ENCODE peak calls at places on chromosomes 7 and 10, in four cellular contexts. Y is A673; M is thoracic aorta; S is CD8-positive, alpha-beta T cell. Q is an unnamed sample. For H3K4me1, the result is how much of the 10 kb centered on the place peaks cover.

GRCh38 chr7:1548438-1548831 is 7.6 kb downstream of the TMEM184A start:
- DNase-seq in Y (no peak), M (no peak), S (no peak), Q (no peak)

GRCh38 chr7:4633012-4633411 is 49.1 kb upstream of the FOXK1 start:
- DNase-seq in Y (no peak), M (no peak), S (no peak), Q (no peak)

GRCh38 chr10:20466731-20467130 is 430.4 kb downstream of the NEBL start:
- DNase-seq in Y (peak), M (no peak), S (no peak), Q (no peak)

GRCh38 chr10:6267941-6268340 is 65.2 kb downstream of the PFKFB3 start:
- DNase-seq in Y (no peak), M (no peak), S (no peak), Q (no peak)

GRCh38 chr7:92834661-92835139 is 1.7 kb downstream of the CDK6 start:
- DNase-seq in Y (no peak), M (no peak), S (no peak), Q (peak)

GRCh38 chr10:51617576-51618298 is 81.7 kb downstream of the CSTF2T start:
- DNase-seq in Y (no peak), M (no peak), S (no peak), Q (no peak)

GRCh38 chr10:84537447-84537931 is 209.1 kb downstream of the CCSER2 start:
- DNase-seq in Y (peak), M (no peak), S (peak), Q (no peak)

GRCh38 chr7:113299748-113300147 is 181.4 kb upstream of the SMIM30 start:
- DNase-seq in Y (no peak), M (no peak), S (no peak), Q (no peak)

GRCh38 chr10:96511044-96511945 is 2.4 kb downstream of the TLL2 start:
- DNase-seq in Y (peak), M (no peak), S (no peak), Q (peak)

GRCh38 chr10:124530215-124530665 is 68.6 kb downstream of the LHPP start:
- DNase-seq in Y (peak), M (peak), S (peak), Q (peak)

GRCh38 chr10:46228076-46229071 is 58.4 kb upstream of the ANTXRL start:
- DNase-seq in Y (peak), M (peak), S (peak), Q (peak)

GRCh38 chr10:10855178-10855577 is 162.5 kb upstream of the CELF2 start:
- DNase-seq in Y (no peak), M (no peak), S (no peak), Q (no peak)

DNA sequence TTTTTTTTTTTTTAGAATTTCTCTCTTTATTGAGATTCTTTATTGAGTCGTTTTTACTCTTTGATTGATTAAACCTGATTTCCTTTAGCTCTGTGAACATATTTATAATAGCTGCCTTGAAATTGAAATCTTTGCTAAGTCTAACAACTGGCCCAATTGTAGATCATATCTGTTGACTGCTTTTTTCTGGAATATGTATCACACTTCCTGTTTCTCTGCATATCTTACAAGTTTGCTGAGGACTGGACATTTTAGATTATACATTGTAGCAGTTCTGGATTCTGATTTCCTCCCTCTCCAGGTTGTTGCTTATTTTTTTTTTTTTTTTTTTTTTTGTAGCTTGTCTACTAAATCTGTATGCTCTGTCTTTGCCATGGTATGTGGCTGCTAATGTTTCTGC is 56.3 kb downstream of the PRKAR2B start:
- DNase-seq in Y (no peak), M (no peak), S (no peak), Q (no peak)
- TF ChIP-seq CTCF in Y (no peak), M (no peak), S (no peak), Q (no peak)

GRCh38 chr7:151708610-151709009 is 168.3 kb downstream of the PRKAG2 start:
- DNase-seq in Y (no peak), M (no peak), S (no peak), Q (no peak)
- H3K4me1 ChIP-seq in Y (under half), M (under half), S (under half), Q (under half)

DNA sequence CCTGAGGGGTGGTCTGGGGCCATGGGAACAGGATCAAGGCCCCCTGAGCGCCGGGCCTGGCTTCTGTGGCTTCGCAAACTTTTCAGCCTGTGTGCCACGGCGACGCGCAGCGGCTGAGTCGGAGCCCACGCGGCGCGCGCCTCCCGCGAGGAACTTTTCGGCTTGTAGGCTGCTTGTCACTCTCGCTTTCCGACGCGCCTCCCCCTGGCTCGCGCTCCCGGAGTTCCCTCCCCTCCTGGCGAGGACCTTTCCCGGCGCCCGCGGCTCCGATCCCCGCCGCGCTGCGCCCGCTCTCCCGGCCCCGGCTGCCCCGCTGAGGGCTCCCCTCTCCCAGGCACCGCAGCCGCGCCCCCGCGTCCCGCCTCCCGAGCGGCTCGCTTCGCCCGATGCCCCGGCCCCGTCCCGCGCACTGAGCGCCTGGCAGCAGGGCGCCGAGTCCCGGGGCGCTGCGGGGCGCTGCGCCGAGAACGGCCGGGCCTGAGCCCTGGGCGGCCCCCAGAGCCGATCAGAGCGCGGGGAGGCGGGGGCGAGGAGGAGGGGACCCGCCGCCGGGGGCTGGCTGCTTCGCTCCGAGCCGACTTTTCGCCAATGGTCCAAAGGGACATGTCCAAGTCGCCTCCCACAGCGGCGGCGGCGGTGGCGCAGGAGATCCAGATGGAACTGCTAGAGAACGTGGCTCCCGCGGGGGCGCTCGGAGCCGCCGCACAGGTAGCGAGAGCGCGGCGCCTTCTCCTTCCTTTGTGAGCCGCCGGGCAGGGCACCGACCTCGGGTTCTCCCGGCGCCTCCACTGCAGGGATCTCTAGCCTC is at the start of gene CACNB2:
- DNase-seq in Y (peak), M (no peak), S (no peak), Q (no peak)
- TF ChIP-seq CTCF in Y (peak), M (no peak), S (no peak), Q (no peak)

GRCh38 chr7:130995252-130996081 is 261.5 kb upstream of the KLF14 start:
- DNase-seq in Y (peak), M (no peak), S (no peak), Q (no peak)
- H3K4me1 ChIP-seq in Y (half or more), M (half or more), S (half or more), Q (half or more)

DNA sequence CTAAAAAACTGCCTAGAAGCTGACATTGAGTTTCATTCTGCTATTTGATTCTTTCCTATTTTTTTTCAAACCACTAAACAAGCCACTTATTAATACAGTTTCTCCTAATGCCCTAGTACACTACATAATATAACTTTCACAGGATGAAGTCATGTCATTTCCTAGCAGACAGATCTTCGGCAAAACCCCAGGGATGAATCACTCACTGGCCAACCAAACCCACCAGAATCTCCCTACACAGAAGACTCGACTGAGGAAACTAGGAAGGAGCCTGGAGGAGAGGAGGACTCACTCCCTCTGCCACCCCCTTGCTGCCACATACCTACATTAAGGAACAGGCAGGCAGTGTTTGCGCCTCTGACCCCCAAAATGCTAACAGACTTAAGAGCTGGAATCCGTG is 33.4 kb downstream of the XPNPEP1 start:
- DNase-seq in Y (no peak), M (no peak), S (no peak), Q (no peak)
- TF ChIP-seq CTCF in Y (no peak), M (no peak), S (no peak), Q (no peak)

GRCh38 chr7:114957434-114957833 is 35.5 kb downstream of the MDFIC start:
- DNase-seq in Y (no peak), M (no peak), S (no peak), Q (no peak)

GRCh38 chr7:114956702-114957101 is 34.8 kb downstream of the MDFIC start:
- DNase-seq in Y (no peak), M (no peak), S (no peak), Q (no peak)

GRCh38 chr7:114959931-114960330 is 38.0 kb downstream of the MDFIC start:
- DNase-seq in Y (no peak), M (no peak), S (no peak), Q (no peak)
- H3K4me1 ChIP-seq in Y (under half), M (under half), S (under half), Q (under half)

GRCh38 chr7:123070702-123071286 is 75.3 kb upstream of the TAS2R16 start:
- DNase-seq in Y (no peak), M (no peak), S (no peak), Q (no peak)
- TF ChIP-seq CTCF in Y (no peak), M (no peak), S (no peak), Q (no peak)

GRCh38 chr10:70319183-70319582 is 35.4 kb upstream of the NPFFR1 start:
- DNase-seq in Y (no peak), M (no peak), S (no peak), Q (no peak)
- H3K4me1 ChIP-seq in Y (under half), M (under half), S (under half), Q (under half)

DNA sequence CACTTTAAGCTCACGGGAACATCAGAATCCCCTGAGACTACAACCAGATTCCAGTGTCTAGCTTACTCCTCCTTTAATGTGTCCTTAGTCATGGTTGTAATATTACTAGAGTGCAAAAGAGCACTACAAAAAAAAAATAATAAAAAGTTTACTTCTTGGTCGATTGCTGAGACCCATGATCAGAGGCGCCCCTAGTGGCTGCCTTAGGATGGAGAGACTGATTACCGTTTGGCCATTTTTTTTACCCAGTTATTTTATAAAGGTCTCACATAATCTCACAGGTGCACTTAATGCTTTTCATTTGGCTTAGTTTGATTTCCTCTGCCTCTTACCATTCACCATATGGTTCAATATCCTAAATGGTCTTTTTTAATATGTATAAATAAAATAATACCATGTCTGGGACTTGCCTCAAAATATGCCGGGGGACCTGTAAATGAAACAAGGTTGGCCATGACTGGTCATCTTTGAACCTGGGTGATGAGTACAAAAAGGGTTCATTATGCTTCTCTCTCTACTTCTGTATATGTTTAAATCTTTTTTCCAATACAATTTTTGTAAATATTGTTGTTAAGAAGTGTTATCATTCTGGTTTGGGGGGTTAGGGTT is 331.5 kb upstream of the NFE2L3 start:
- DNase-seq in Y (peak), M (no peak), S (no peak), Q (no peak)
- TF ChIP-seq CTCF in Y (peak), M (no peak), S (peak), Q (peak)

GRCh38 chr7:28155964-28156363 is 24.6 kb downstream of the JAZF1 start:
- DNase-seq in Y (no peak), M (no peak), S (no peak), Q (no peak)

GRCh38 chr7:28155019-28155660 is 25.5 kb downstream of the JAZF1 start:
- DNase-seq in Y (no peak), M (no peak), S (no peak), Q (no peak)

GRCh38 chr7:28157826-28158416 is 22.7 kb downstream of the JAZF1 start:
- DNase-seq in Y (no peak), M (no peak), S (no peak), Q (no peak)

GRCh38 chr7:28156401-28156800 is 24.2 kb downstream of the JAZF1 start:
- DNase-seq in Y (no peak), M (no peak), S (no peak), Q (no peak)

GRCh38 chr7:28157311-28157710 is 23.3 kb downstream of the JAZF1 start:
- DNase-seq in Y (no peak), M (no peak), S (no peak), Q (no peak)
- H3K4me1 ChIP-seq in Y (under half), M (under half), S (under half), Q (under half)